ENCODE peak calls at places on chromosome 18, in five cellular contexts. A is stimulated activated CD8-positive, alpha-beta memory T cell treated with anti-CD3 and anti-CD28 coated beads, Interleukin-2, amount 100 ng/mL, for 48 hours; L is stimulated activated CD4-positive, alpha-beta T cell treated with anti-CD3 and anti-CD28 coated beads, Interleukin-12 subunit alpha, Interleukin-12 subunit beta, amount 100 ng/mL, for 24 hours; D is T-helper 1 cell; W is GM04504. M is an unnamed sample.

GRCh38 chr18:5969355-5970003 is 74.2 kb upstream of the TMEM200C start:
- DNase-seq in L (no peak), D (no peak), A (no peak), W (no peak), M (no peak)

GRCh38 chr18:25229080-25229479 is 122.9 kb downstream of the ZNF521 start:
- DNase-seq in L (no peak), A (no peak), W (peak), D (no peak), M (no peak)

GRCh38 chr18:33914399-33914798 is 310.3 kb downstream of the NOL4 start:
- DNase-seq in L (no peak), D (no peak), W (no peak), A (no peak), M (no peak)

GRCh38 chr18:48090702-48091101 is 160.2 kb upstream of the SMAD2 start:
- DNase-seq in A (no peak), L (no peak), W (no peak), D (no peak), M (no peak)

GRCh38 chr18:58754544-58755068 is 83.3 kb downstream of the MALT1 start:
- DNase-seq in L (no peak), A (no peak), D (no peak), W (no peak), M (no peak)

GRCh38 chr18:54163458-54163857 is 61.0 kb downstream of the MBD2 start:
- DNase-seq in D (no peak), W (no peak), A (no peak), L (no peak), M (no peak)

GRCh38 chr18:30094556-30094955 is 948.0 kb downstream of the DSC3 start:
- DNase-seq in L (no peak), D (no peak), A (no peak), W (no peak), M (no peak)

GRCh38 chr18:46366977-46367376 is 262.8 kb downstream of the HAUS1 start:
- DNase-seq in A (no peak), D (no peak), W (no peak), L (no peak), M (no peak)

GRCh38 chr18:7336616-7337015 is 105.7 kb downstream of the LRRC30 start:
- DNase-seq in D (no peak), W (no peak), A (no peak), L (no peak), M (no peak)

GRCh38 chr18:58618822-58619553 is 9.9 kb downstream of the ALPK2 start:
- DNase-seq in W (no peak), D (no peak), L (no peak), A (no peak), M (no peak)

GRCh38 chr18:35624140-35624539 is 42.6 kb downstream of the GALNT1 start:
- DNase-seq in A (no peak), W (no peak), L (no peak), D (no peak), M (no peak)

GRCh38 chr18:51953521-51953920 is 386.5 kb upstream of the DCC start:
- DNase-seq in L (no peak), A (no peak), W (no peak), D (no peak), M (no peak)

GRCh38 chr18:9766076-9766481 is 58.0 kb downstream of the RAB31 start:
- DNase-seq in W (no peak), L (no peak), D (no peak), A (no peak), M (no peak)

GRCh38 chr18:12843420-12844346 is 40.4 kb downstream of the PTPN2 start:
- DNase-seq in L (no peak), D (no peak), W (no peak), A (no peak), M (no peak)

GRCh38 chr18:46478796-46479195 is 178.2 kb downstream of the LOXHD1 start:
- DNase-seq in L (no peak), W (no peak), D (no peak), A (no peak), M (no peak)

GRCh38 chr18:9619545-9619944 is 5.2 kb upstream of the PPP4R1 start:
- DNase-seq in W (no peak), A (no peak), D (no peak), L (no peak), M (no peak)

GRCh38 chr18:1513519-1513918 is 608.8 kb downstream of the ADCYAP1 start:
- DNase-seq in D (no peak), W (no peak), L (no peak), A (no peak), M (no peak)

GRCh38 chr18:79434611-79435010 is 38.9 kb downstream of the NFATC1 start:
- DNase-seq in W (no peak), A (no peak), L (no peak), D (no peak), M (no peak)

GRCh38 chr18:8411492-8411891 is 197.7 kb upstream of the RAB12 start:
- DNase-seq in D (no peak), A (no peak), L (no peak), W (no peak), M (no peak)

GRCh38 chr18:77271720-77272481 is 22.3 kb downstream of the GALR1 start:
- DNase-seq in A (no peak), D (no peak), W (peak), L (no peak), M (no peak)

GRCh38 chr18:67553471-67553870 is 37.0 kb upstream of the DSEL start:
- DNase-seq in W (no peak), A (no peak), L (no peak), D (no peak), M (no peak)

GRCh38 chr18:68679531-68679930 is 35.4 kb downstream of the TMX3 start:
- DNase-seq in L (no peak), W (peak), A (no peak), D (no peak), M (no peak)

GRCh38 chr18:421236-422155 is 79.0 kb downstream of the COLEC12 start:
- DNase-seq in A (no peak), W (no peak), L (no peak), D (no peak), M (no peak)

GRCh38 chr18:74425161-74425560 is 31.9 kb downstream of the DIPK1C start:
- DNase-seq in D (no peak), L (no peak), W (no peak), A (no peak), M (no peak)

M was measured in NCI-H2227 treated with DMSO at 0.1 percent for 48 hours.